ENCODE peak calls at places on chromosome 19, in six cellular contexts. O is fibroblast of the aortic adventitia; L is CD8-positive, alpha-beta memory T cell; U is thoracic aorta; X is astrocyte of the cerebellum; D is GM23248. A is an unnamed sample.

GRCh38 chr19:51676566-51677083 is 16.5 kb upstream of the SPACA6 start:
- DNase-seq in O (no peak), L (no peak), U (no peak), X (no peak), D (no peak), A (peak; percentile 97)

GRCh38 chr19:45863840-45864628 is at the start of gene FOXA3:
- DNase-seq in O (no peak), L (peak; percentile 46), U (no peak), X (no peak), D (peak; percentile 62), A (no peak)

GRCh38 chr19:45280471-45280961 is 29.4 kb downstream of the MARK4 start:
- DNase-seq in O (no peak), L (no peak), U (no peak), X (no peak), D (no peak), A (no peak)

GRCh38 chr19:41377977-41378707 is 1.8 kb downstream of the TMEM91 start:
- DNase-seq in O (no peak), L (no peak), U (no peak), X (no peak), D (no peak), A (peak; percentile 42)

GRCh38 chr19:19568802-19569756 is 31.0 kb downstream of the CILP2 start:
- DNase-seq in O (peak; percentile 38), L (no peak), U (no peak), X (no peak), D (peak; percentile 82), A (no peak)

GRCh38 chr19:44718441-44719261 is 19.7 kb downstream of the CEACAM16 start:
- DNase-seq in O (peak; percentile 89), L (no peak), U (peak; percentile 36), X (no peak), D (no peak), A (no peak)

GRCh38 chr19:13055213-13056051 is 47.2 kb downstream of the LYL1 start:
- DNase-seq in O (peak; percentile 96), L (no peak), U (peak; percentile 55), X (peak; percentile 82), D (peak; percentile 93), A (no peak)

GRCh38 chr19:42488783-42489521 is 39.3 kb downstream of the CEACAM1 start:
- DNase-seq in O (no peak), L (no peak), U (no peak), X (no peak), D (no peak), A (no peak)

GRCh38 chr19:29831041-29831548 is 19.3 kb downstream of the CCNE1 start:
- DNase-seq in O (no peak), L (no peak), U (no peak), X (no peak), D (peak; percentile 15), A (peak; percentile 78)

GRCh38 chr19:11096210-11096841 is 7.1 kb downstream of the LDLR start:
- DNase-seq in O (peak; percentile 97), L (no peak), U (no peak), X (peak; percentile 87), D (peak; percentile 75), A (no peak)

GRCh38 chr19:55117063-55117635 is 288 bp downstream of the PPP1R12C start:
- DNase-seq in O (no peak), L (peak; percentile 16), U (no peak), X (no peak), D (peak; percentile 59), A (no peak)

DNA sequence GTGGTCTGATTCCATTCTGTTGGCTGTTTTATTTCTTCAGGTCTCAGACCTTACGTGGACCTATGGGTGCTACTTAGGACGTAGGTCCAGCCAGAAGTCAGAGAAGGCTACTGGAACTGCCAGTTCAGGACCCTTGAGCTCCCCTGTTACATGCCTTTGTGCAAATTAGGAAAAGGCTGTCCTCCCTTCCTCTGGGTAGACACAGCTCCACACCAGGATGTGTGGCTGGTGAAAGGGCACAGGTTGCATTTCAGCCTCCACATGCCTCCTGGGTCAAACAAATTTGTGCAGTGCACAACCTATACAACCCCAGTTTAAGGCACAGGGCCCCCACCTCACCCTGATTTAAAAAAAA is 43.9 kb upstream of the MAP3K10 start:
- DNase-seq in O (no peak), L (no peak), U (no peak), X (no peak), D (no peak), A (no peak)
- H3K4me3 ChIP-seq in O (no peak overlapping the region), L (no peak overlapping the region), U (peak overlapping the region; percentile 58), X (no peak overlapping the region), D (peak overlapping the region; percentile 77), A (no peak overlapping the region)

DNA sequence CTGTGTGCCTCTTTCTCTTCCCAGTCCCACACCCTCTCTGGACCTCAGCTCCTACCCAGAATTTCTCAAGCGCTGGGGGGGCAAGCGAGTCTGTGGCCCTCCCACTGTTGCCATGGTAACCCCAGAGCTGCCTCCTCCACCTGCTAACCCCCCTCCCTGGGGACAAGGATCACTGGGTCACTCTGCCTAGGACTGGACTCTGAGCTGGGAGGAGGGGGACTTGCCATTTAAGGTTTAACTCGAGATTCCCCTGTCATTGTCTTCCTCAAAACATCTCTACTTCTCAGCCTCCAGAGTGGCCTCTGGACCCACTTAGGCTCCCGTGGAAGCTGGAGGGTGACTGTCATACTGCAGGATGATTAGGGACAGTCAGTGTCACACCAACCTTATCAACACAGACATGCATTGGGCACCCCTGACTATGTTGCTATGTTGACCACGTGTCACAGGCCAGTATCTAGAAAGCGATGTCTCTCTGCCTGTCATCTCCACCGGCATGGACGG is 2.2 kb downstream of the PALM3 start:
- DNase-seq in O (no peak), L (no peak), U (no peak), X (no peak), D (no peak), A (no peak)
- H3K4me3 ChIP-seq in O (no peak overlapping the region), L (no peak overlapping the region), U (no peak overlapping the region), X (no peak overlapping the region), D (no peak overlapping the region), A (no peak overlapping the region)

GRCh38 chr19:47545061-47545948 is 27.6 kb downstream of the ZNF541 start:
- DNase-seq in O (no peak), L (no peak), U (no peak), X (no peak), D (no peak), A (no peak)
- H3K4me3 ChIP-seq in O (no peak overlapping the region), L (no peak overlapping the region), U (peak overlapping the region; percentile 22), X (peak overlapping the region; percentile 5), D (no peak overlapping the region), A (no peak overlapping the region)

DNA sequence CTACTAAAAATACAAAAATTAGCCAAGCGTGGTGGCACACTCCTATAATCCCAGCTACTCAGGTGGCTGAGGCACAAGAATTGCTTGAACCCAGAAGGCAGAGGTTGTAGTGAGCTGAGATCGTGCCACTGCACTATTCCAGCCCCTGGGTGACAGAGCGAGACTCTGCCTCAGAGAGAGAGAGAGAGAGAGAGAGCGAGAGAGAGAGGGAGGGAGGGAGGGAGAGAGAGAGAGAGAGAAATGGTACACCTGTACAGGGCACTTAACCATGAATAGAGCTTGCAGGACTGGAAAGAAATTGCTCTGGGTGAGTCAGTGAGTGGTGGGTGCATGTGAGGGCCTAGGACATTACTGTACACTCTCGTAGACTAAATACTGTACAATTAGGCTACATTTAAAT is 40.5 kb upstream of the SLC7A9 start:
- DNase-seq in O (no peak), L (no peak), U (no peak), X (no peak), D (no peak), A (no peak)
- H3K4me3 ChIP-seq in O (no peak overlapping the region), L (no peak overlapping the region), U (no peak overlapping the region), X (no peak overlapping the region), D (no peak overlapping the region), A (no peak overlapping the region)

GRCh38 chr19:58098682-58098998 is 609 bp upstream of the ZSCAN18 start:
- DNase-seq in O (no peak), L (no peak), U (no peak), X (no peak), D (no peak), A (no peak)
- H3K4me3 ChIP-seq in O (peak overlapping the region; percentile 69), L (peak overlapping the region; percentile 75), U (peak overlapping the region; percentile 100), X (peak overlapping the region; percentile 96), D (peak overlapping the region; percentile 83), A (peak overlapping the region; percentile 77)

GRCh38 chr19:40054632-40055031 is 1.4 kb downstream of the ZNF780B start:
- DNase-seq in O (no peak), L (no peak), U (no peak), X (no peak), D (no peak), A (no peak)
- H3K4me3 ChIP-seq in O (peak overlapping the region; percentile 96), L (peak overlapping the region; percentile 84), U (peak overlapping the region; percentile 75), X (no peak overlapping the region), D (peak overlapping the region; percentile 99), A (no peak overlapping the region)

GRCh38 chr19:5436101-5436947 is 18.9 kb upstream of the ZNRF4 start:
- DNase-seq in O (peak; percentile 44), L (no peak), U (no peak), X (peak; percentile 41), D (peak; percentile 90), A (no peak)
- H3K4me3 ChIP-seq in O (peak overlapping the region; percentile 28), L (no peak overlapping the region), U (no peak overlapping the region), X (peak overlapping the region; percentile 45), D (peak overlapping the region; percentile 67), A (no peak overlapping the region)

GRCh38 chr19:1846517-1847205 is 1.6 kb downstream of the REXO1 start:
- DNase-seq in O (no peak), L (no peak), U (no peak), X (no peak), D (no peak), A (no peak)
- H3K4me3 ChIP-seq in O (peak overlapping the region; percentile 94), L (peak overlapping the region; percentile 83), U (peak overlapping the region; percentile 92), X (peak overlapping the region; percentile 90), D (peak overlapping the region; percentile 92), A (peak overlapping the region; percentile 86)

GRCh38 chr19:658916-659839 is 3.8 kb downstream of the RNF126 start:
- DNase-seq in O (peak; percentile 47), L (peak; percentile 79), U (no peak), X (no peak), D (peak; percentile 98), A (no peak)

GRCh38 chr19:655691-656090 is 7.3 kb downstream of the RNF126 start:
- DNase-seq in O (no peak), L (no peak), U (no peak), X (no peak), D (no peak), A (no peak)

GRCh38 chr19:657611-658010 is 5.4 kb downstream of the RNF126 start:
- DNase-seq in O (no peak), L (no peak), U (no peak), X (no peak), D (no peak), A (no peak)

GRCh38 chr19:656751-657559 is 6.1 kb downstream of the RNF126 start:
- DNase-seq in O (no peak), L (no peak), U (no peak), X (no peak), D (no peak), A (no peak)

GRCh38 chr19:658059-658839 is 4.8 kb downstream of the RNF126 start:
- DNase-seq in O (no peak), L (no peak), U (no peak), X (no peak), D (peak; percentile 52), A (no peak)
- H3K4me3 ChIP-seq in O (no peak overlapping the region), L (no peak overlapping the region), U (no peak overlapping the region), X (no peak overlapping the region), D (peak overlapping the region; percentile 66), A (no peak overlapping the region)